ENCODE peak calls at places on chromosomes 3 and 15, in four cellular contexts. Z is fibroblast of lung, U is left ventricle myocardium inferior, W is fibroblast of the aortic adventitia. K is an unnamed sample.

GRCh38 chr3:187747506-187747905 is 2.2 kb upstream of the BCL6 start:
- DNase-seq in Z (no peak), U (no peak), W (no peak), K (no peak)

GRCh38 chr15:86876387-86876786 is 796.7 kb downstream of the AGBL1 start:
- DNase-seq in Z (no peak), U (no peak), W (no peak), K (no peak)

GRCh38 chr3:50150863-50151686 is 4.0 kb upstream of the SEMA3F start:
- DNase-seq in Z (no peak), U (no peak), W (no peak), K (no peak)

GRCh38 chr3:142603340-142603730 is 7.1 kb downstream of the PLS1 start:
- DNase-seq in Z (no peak), U (no peak), W (no peak), K (no peak)

GRCh38 chr3:116994473-116994872 is 284.9 kb downstream of the TUSC7 start:
- DNase-seq in Z (no peak), U (no peak), W (no peak), K (no peak)

GRCh38 chr15:59372352-59373211 is at the start of gene MYO1E:
- DNase-seq in Z (peak; percentile 98), U (peak; percentile 81), W (peak; percentile 98), K (peak; percentile 94)

GRCh38 chr3:150763841-150764483 is 993 bp upstream of the SIAH2 start:
- DNase-seq in Z (peak; percentile 65), U (peak; percentile 69), W (peak; percentile 60), K (peak; percentile 88)

GRCh38 chr3:79011821-79012529 is 755.8 kb downstream of the ROBO1 start:
- DNase-seq in Z (no peak), U (no peak), W (no peak), K (no peak)

GRCh38 chr3:48157215-48157840 is 30.9 kb downstream of the CDC25A start:
- DNase-seq in Z (no peak), U (no peak), W (peak; percentile 49), K (no peak)

GRCh38 chr3:9681723-9682081 is 21.9 kb upstream of the CPNE9 start:
- DNase-seq in Z (no peak), U (no peak), W (no peak), K (no peak)

GRCh38 chr3:126858887-126859286 is 124.0 kb upstream of the PLXNA1 start:
- DNase-seq in Z (peak; percentile 65), U (no peak), W (peak; percentile 82), K (no peak)

GRCh38 chr3:46663611-46664135 is 29.8 kb downstream of the ALS2CL start:
- DNase-seq in Z (peak; percentile 20), U (no peak), W (no peak), K (no peak)

GRCh38 chr15:50884583-50884982 is 23.9 kb upstream of the AP4E1 start:
- DNase-seq in Z (no peak), U (no peak), W (peak; percentile 75), K (no peak)

GRCh38 chr3:48047841-48048456 is 31.7 kb upstream of the MAP4 start:
- DNase-seq in Z (peak; percentile 21), U (no peak), W (peak; percentile 70), K (no peak)

GRCh38 chr3:1139071-1139470 is 46.2 kb downstream of the CNTN6 start:
- DNase-seq in Z (peak; percentile 1), U (no peak), W (peak; percentile 4), K (no peak)

GRCh38 chr3:14319654-14320182 is 82.7 kb upstream of the SLC6A6 start:
- DNase-seq in Z (peak; percentile 55), U (no peak), W (peak; percentile 59), K (no peak)

GRCh38 chr15:39835550-39835949 is 52.9 kb upstream of the FSIP1 start:
- DNase-seq in Z (no peak), U (no peak), W (no peak), K (no peak)

GRCh38 chr15:24861014-24861690 is 93.6 kb upstream of the SNRPN start:
- DNase-seq in Z (no peak), U (no peak), W (no peak), K (no peak)

GRCh38 chr3:22981861-22982260 is 221.3 kb upstream of the UBE2E2 start:
- DNase-seq in Z (no peak), U (no peak), W (no peak), K (no peak)
- H3K4me3 ChIP-seq in Z (no peak overlapping the region), U (no peak overlapping the region), W (no peak overlapping the region), K (no peak overlapping the region)

DNA sequence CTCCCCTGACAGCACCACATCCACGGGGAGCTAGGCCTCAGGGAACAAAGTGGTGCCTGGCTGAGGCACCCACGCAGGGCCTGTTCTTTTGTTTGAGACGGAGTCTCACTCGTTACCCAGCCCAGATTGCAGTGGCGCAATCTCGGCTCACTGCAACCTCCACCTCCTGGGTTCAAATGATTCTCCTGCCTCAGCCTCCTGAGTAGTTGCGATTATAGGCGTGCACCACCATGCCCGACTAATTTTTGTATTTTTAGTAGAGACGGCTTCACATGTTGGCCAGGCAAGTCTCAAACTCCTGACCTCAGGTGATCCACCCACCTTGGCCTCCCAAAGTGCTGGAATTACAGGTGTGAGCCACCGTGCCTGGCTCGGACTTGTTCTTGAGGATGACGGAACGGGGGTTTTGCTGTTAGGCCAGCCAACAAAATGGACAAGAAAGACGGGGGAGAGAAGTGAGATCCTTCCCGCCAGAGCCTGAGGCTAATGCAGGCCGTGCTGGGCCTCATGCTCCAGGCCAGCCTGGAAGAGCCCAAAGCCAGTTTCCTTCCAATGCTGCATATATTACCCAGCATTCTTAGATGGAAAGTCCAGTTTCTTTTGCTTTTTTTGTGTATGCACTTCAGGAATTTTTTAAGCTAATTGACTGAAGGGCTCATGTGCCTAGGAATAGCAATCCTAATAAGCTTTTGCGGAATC is 28.1 kb upstream of the FURIN start:
- DNase-seq in Z (no peak), U (no peak), W (no peak), K (no peak)
- H3K4me3 ChIP-seq in Z (no peak overlapping the region), U (peak overlapping the region; percentile 9), W (no peak overlapping the region), K (no peak overlapping the region)

DNA sequence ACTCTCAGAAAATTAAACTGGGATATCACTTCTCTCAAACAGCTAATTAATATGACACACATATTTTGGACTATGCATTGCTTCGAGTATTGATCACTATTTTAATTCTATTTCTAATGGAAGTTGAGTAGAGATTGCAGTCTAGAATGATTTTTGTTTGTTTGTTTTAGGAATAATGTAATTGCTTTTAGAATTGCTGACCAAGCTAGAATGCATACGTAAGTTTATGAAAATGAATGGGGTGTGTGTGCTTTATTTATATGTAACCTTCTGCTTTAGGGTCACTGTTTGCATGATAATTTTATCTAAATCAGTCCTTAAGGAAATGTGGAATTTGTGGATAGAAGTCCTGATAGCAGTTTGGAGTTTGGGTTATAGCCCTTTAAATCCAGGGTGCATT is 371.4 kb downstream of the NR2F2 start:
- DNase-seq in Z (peak; percentile 2), U (no peak), W (no peak), K (no peak)
- H3K4me3 ChIP-seq in Z (no peak overlapping the region), U (no peak overlapping the region), W (no peak overlapping the region), K (no peak overlapping the region)

DNA sequence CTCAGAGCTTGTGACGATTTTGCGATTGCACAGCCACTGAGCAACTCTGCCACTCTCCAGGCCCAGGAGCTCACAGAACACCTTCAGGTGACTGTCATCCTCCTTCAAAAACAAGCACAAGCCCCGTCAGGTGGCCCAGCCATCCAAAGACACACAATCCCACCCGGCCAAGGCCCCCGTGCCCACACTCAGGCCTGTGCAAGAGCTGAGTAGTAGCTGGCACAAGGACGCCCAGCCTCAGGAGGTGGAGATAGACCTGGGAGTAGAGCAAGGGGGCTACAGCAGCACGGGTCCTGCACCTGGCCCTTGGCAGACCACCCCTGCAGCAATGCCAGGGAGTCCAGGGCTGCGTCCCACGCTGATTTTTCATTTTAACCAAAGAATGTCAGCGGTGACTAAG is 34.6 kb downstream of the MYO5C start:
- DNase-seq in Z (no peak), U (no peak), W (no peak), K (no peak)
- H3K4me3 ChIP-seq in Z (no peak overlapping the region), U (no peak overlapping the region), W (no peak overlapping the region), K (no peak overlapping the region)

DNA sequence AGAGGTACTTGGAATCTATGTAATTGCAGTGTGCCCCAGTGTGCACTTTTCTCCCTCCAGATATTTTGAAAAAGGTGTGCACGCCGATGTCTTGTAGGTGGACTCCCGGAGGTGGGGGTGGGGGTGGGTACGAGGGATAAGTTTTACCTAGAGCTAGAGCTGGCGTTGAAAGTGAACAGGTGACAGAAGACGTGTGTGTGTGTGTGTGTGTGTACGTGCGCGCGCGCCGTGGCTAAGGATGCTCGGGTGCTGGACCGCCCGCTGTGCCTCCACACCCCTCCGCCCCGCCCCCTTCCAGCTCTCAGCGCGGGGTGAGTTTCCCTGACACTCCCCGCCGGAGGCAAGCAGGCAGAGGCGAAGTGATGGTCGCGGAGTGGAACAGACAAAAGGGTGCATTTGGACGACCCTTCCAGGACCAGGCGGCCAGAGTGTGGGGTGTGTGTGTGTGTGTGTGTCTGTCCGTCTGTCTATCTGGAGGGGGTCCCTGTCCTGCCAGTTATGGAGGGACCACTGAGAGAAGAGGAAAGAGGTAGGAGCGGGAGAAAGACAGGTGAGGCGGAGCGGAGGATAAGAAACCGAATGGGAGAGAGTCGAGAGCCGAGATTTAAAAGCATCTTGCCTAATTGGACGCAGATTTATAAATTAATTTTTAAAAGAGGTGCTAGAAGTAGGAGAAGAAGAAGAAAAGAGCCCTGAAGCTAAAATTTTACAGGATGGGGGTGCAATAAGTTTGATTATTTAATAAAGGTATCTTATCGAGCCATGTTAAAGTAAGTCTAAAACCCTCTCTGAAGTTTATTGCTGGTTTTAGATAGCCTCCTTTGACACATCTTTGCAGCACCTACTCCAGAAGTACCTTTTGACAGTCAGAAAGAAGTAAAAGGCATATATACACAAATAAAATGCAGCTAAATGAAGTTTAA is 335.8 kb upstream of the THRB start:
- DNase-seq in Z (no peak), U (no peak), W (no peak), K (peak; percentile 19)
- H3K4me3 ChIP-seq in Z (peak overlapping the region; percentile 33), U (peak overlapping the region; percentile 69), W (no peak overlapping the region), K (peak overlapping the region; percentile 63)

DNA sequence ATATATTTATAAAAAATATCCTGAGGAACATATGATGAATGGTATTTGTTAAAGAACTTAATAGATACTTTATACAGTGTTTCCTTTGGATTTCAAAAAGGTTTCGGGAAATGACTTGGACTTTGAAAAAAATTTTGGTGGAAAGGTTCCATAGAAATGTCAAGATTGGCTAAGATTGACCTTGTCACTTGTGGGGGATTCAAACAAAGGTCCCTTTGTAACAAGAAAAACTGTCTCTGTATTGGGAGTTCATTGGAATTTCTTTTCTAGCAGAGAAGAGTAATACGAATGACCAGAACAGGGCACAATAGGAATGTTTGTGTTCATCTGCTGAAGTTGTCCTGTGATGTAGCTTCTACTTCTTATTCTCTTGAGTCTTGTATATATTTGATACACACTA is 43.2 kb downstream of the ARHGEF26 start:
- DNase-seq in Z (no peak), U (no peak), W (no peak), K (no peak)
- H3K4me3 ChIP-seq in Z (no peak overlapping the region), U (no peak overlapping the region), W (no peak overlapping the region), K (no peak overlapping the region)

GRCh38 chr3:191440532-191440931 is 20.4 kb upstream of the PYDC2 start:
- DNase-seq in Z (no peak), U (no peak), W (no peak), K (no peak)

GRCh38 chr3:191441687-191442086 is 19.3 kb upstream of the PYDC2 start:
- DNase-seq in Z (no peak), U (no peak), W (no peak), K (no peak)

DNA sequence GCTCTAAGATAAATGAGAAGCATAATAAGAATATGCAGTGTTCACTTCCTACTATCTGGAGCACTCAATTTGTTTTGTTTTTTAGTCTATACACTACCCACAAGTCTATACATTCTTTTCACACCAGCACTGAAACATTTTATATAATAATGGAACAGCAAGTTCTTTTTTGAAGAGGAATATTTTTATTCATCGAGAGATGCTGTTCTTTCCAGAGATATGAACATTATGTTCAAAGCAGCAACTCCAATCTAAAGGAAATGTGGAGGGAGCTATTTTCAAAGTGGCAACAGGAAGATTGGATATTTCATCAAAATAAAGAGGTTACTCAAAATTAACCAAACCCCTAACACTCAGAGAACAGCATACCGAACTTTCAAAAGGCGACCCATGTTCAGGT is 16.4 kb upstream of the PYDC2 start:
- DNase-seq in Z (no peak), U (no peak), W (no peak), K (no peak)
- H3K4me3 ChIP-seq in Z (no peak overlapping the region), U (no peak overlapping the region), W (no peak overlapping the region), K (no peak overlapping the region)

GRCh38 chr3:29440321-29441019 is 159.6 kb downstream of the RBMS3 start:
- DNase-seq in Z (no peak), U (no peak), W (no peak), K (no peak)
- H3K4me3 ChIP-seq in Z (peak overlapping the region; percentile 24), U (peak overlapping the region; percentile 56), W (no peak overlapping the region), K (no peak overlapping the region)